ENCODE peak calls at places on chromosome 22, in seven cellular contexts. R is NCI-H1930; U is WTC11; J is HTR-8/SVneo; S is HCT116; B is CD8-positive, alpha-beta memory T cell; A is PC-9. H is an unnamed sample.

GRCh38 chr22:36027960-36028645 is 521 bp downstream of the RBFOX2 start:
- DNase-seq in R (no peak), U (peak; percentile 67), J (no peak), S (no peak), B (no peak), A (no peak), H (peak; percentile 47)

GRCh38 chr22:23743303-23743705 is 7.6 kb downstream of the ZNF70 start:
- DNase-seq in R (no peak), U (no peak), J (no peak), S (no peak), B (no peak), A (no peak), H (no peak)

GRCh38 chr22:38489561-38490133 is 16.5 kb downstream of the DDX17 start:
- DNase-seq in R (no peak), U (no peak), J (no peak), S (no peak), B (no peak), A (no peak), H (no peak)

GRCh38 chr22:45248832-45249561 is 8.3 kb upstream of the KIAA0930 start:
- DNase-seq in R (no peak), U (no peak), J (no peak), S (no peak), B (no peak), A (no peak), H (no peak)

GRCh38 chr22:29216873-29217666 is 11.4 kb downstream of the EMID1 start:
- DNase-seq in R (no peak), U (no peak), J (no peak), S (no peak), B (no peak), A (no peak), H (no peak)

GRCh38 chr22:37749223-37749622 is 52.4 kb downstream of the TRIOBP start:
- DNase-seq in R (no peak), U (no peak), J (no peak), S (no peak), B (no peak), A (peak; percentile 59), H (no peak)

GRCh38 chr22:44777364-44777756 is 25.0 kb downstream of the ARHGAP8 start:
- DNase-seq in R (no peak), U (no peak), J (no peak), S (no peak), B (no peak), A (no peak), H (no peak)

GRCh38 chr22:19797631-19798319 is 37.2 kb downstream of the TBX1 start:
- DNase-seq in R (no peak), U (no peak), J (no peak), S (no peak), B (no peak), A (no peak), H (no peak)

GRCh38 chr22:42462016-42462415 is 29.8 kb upstream of the NFAM1 start:
- DNase-seq in R (peak; percentile 46), U (no peak), J (no peak), S (no peak), B (no peak), A (no peak), H (no peak)

GRCh38 chr22:38706101-38706884 is 549 bp downstream of the GTPBP1 start:
- DNase-seq in R (no peak), U (peak; percentile 44), J (no peak), S (no peak), B (peak; percentile 56), A (no peak), H (peak; percentile 41)

GRCh38 chr22:49325531-49326395 is 501.9 kb downstream of the BRD1 start:
- DNase-seq in R (no peak), U (no peak), J (no peak), S (no peak), B (no peak), A (no peak), H (no peak)

GRCh38 chr22:38415561-38416321 is 39.3 kb downstream of the KCNJ4 start:
- DNase-seq in R (no peak), U (peak; percentile 56), J (no peak), S (no peak), B (peak; percentile 27), A (no peak), H (no peak)

GRCh38 chr22:22916215-22916951 is 28.8 kb downstream of the IGLL5 start:
- DNase-seq in R (no peak), U (no peak), J (no peak), S (no peak), B (no peak), A (no peak), H (no peak)

GRCh38 chr22:39693943-39694500 is 123.5 kb downstream of the CACNA1I start:
- DNase-seq in R (no peak), U (no peak), J (no peak), S (no peak), B (no peak), A (no peak), H (no peak)

GRCh38 chr22:25484498-25484897 is 80.0 kb upstream of the GRK3 start:
- DNase-seq in R (no peak), U (no peak), J (no peak), S (no peak), B (no peak), A (no peak), H (no peak)

GRCh38 chr22:35850831-35851230 is 133.2 kb downstream of the APOL5 start:
- DNase-seq in R (no peak), U (no peak), J (no peak), S (no peak), B (no peak), A (no peak), H (no peak)

GRCh38 chr22:19750666-19751490 is 9.7 kb upstream of the TBX1 start:
- DNase-seq in R (no peak), U (no peak), J (peak; percentile 42), S (no peak), B (no peak), A (peak; percentile 45), H (no peak)

GRCh38 chr22:27685515-27685914 is 116.0 kb downstream of the MN1 start:
- DNase-seq in R (no peak), U (no peak), J (no peak), S (no peak), B (no peak), A (no peak), H (no peak)